ENCODE peak calls at places on chromosome 21, in four cellular contexts. U, Y, S and R are unnamed samples.
A peak's percentile ranks its signal among the peaks of the same experiment; 100 is the strongest.

GRCh38 chr21:44375281-44375651 is 21.8 kb downstream of the TRPM2 start:
- DNase-seq in U (no peak), Y (no peak), S (peak; percentile 41), R (peak; percentile 49)

GRCh38 chr21:33300701-33301631 is 23.8 kb upstream of the IFNAR1 start:
- DNase-seq in U (no peak), Y (no peak), S (no peak), R (no peak)

GRCh38 chr21:25350056-25350455 is 257.2 kb downstream of the MRPL39 start:
- DNase-seq in U (no peak), Y (no peak), S (no peak), R (no peak)

GRCh38 chr21:31604591-31605190 is 54.8 kb upstream of the SOD1 start:
- DNase-seq in U (peak; percentile 32), Y (peak; percentile 49), S (peak; percentile 42), R (peak; percentile 77)

GRCh38 chr21:38909109-38909508 is 103.4 kb downstream of the ETS2 start:
- DNase-seq in U (no peak), Y (no peak), S (no peak), R (no peak)

GRCh38 chr21:36323032-36323431 is 3.0 kb downstream of the MORC3 start:
- DNase-seq in U (no peak), Y (no peak), S (no peak), R (no peak)

GRCh38 chr21:34037446-34037845 is 35.9 kb upstream of the MRPS6 start:
- DNase-seq in U (no peak), Y (no peak), S (no peak), R (no peak)

GRCh38 chr21:31908106-31909031 is 35.5 kb downstream of the HUNK start:
- DNase-seq in U (no peak), Y (no peak), S (no peak), R (no peak)

GRCh38 chr21:33611006-33611744 is 22.7 kb upstream of the DONSON start:
- DNase-seq in U (no peak), Y (no peak), S (no peak), R (no peak)

GRCh38 chr21:15293251-15293650 is 228.5 kb upstream of the NRIP1 start:
- DNase-seq in U (no peak), Y (no peak), S (no peak), R (no peak)

GRCh38 chr21:45531393-45532215 is 10.6 kb downstream of the SLC19A1 start:
- DNase-seq in U (no peak), Y (no peak), S (no peak), R (no peak)

GRCh38 chr21:44067011-44067839 is 40.0 kb upstream of the PWP2 start:
- DNase-seq in U (no peak), Y (no peak), S (no peak), R (no peak)

GRCh38 chr21:8990326-8991087 is 1530.9 kb upstream of the TPTE start:
- DNase-seq in U (no peak), Y (no peak), S (no peak), R (no peak)

GRCh38 chr21:37389456-37389855 is 22.9 kb downstream of the DYRK1A start:
- DNase-seq in U (no peak), Y (no peak), S (no peak), R (no peak)

GRCh38 chr21:42489991-42490390 is 6.0 kb downstream of the RSPH1 start:
- DNase-seq in U (no peak), Y (no peak), S (no peak), R (no peak)

GRCh38 chr21:32611471-32611997 is 643 bp downstream of the CFAP298 start:
- DNase-seq in U (peak; percentile 1), Y (peak; percentile 9), S (no peak), R (peak; percentile 55)

GRCh38 chr21:42306366-42307035 is 8.7 kb downstream of the TFF3 start:
- DNase-seq in U (no peak), Y (no peak), S (no peak), R (no peak)

GRCh38 chr21:34511154-34511553 is 856 bp downstream of the KCNE1 start:
- DNase-seq in U (no peak), Y (no peak), S (no peak), R (no peak)

GRCh38 chr21:25572895-25573310 is 34.4 kb downstream of the MRPL39 start:
- DNase-seq in U (no peak), Y (no peak), S (no peak), R (no peak)

GRCh38 chr21:25002676-25003075 is 604.6 kb downstream of the MRPL39 start:
- DNase-seq in U (no peak), Y (no peak), S (no peak), R (no peak)

GRCh38 chr21:31887596-31887920 is 14.7 kb downstream of the HUNK start:
- DNase-seq in U (no peak), Y (no peak), S (peak; percentile 52), R (no peak)

GRCh38 chr21:44405948-44406872 is 49.1 kb upstream of the LRRC3 start:
- DNase-seq in U (no peak), Y (no peak), S (no peak), R (no peak)

GRCh38 chr21:43854773-43855633 is 10.0 kb upstream of the AGPAT3 start:
- DNase-seq in U (no peak), Y (no peak), S (no peak), R (no peak)

GRCh38 chr21:33840771-33841170 is 74.8 kb downstream of the ATP5PO start:
- DNase-seq in U (no peak), Y (no peak), S (no peak), R (no peak)

GRCh38 chr21:38950388-38951094 is 144.8 kb downstream of the ETS2 start:
- DNase-seq in U (no peak), Y (no peak), S (peak; percentile 30), R (no peak)

GRCh38 chr21:43609501-43610340 is 49.6 kb downstream of the HSF2BP start:
- DNase-seq in U (no peak), Y (no peak), S (no peak), R (no peak)

GRCh38 chr21:18235545-18235944 is 9.1 kb upstream of the CHODL start:
- DNase-seq in U (no peak), Y (no peak), S (no peak), R (no peak)

GRCh38 chr21:34524671-34525601 is 12.9 kb upstream of the KCNE1 start:
- DNase-seq in U (no peak), Y (no peak), S (no peak), R (no peak)

GRCh38 chr21:29299906-29300546 is 1.3 kb downstream of the BACH1 start:
- DNase-seq in U (peak; percentile 16), Y (peak; percentile 16), S (peak; percentile 70), R (peak; percentile 82)